ENCODE peak calls at places on chromosomes 12 and 14, in nine cellular contexts. One of them, this sample, is unnamed.

GRCh38 chr14:30681752-30682355 is 59.7 kb downstream of the SCFD1 start:
- DNase-seq in NT2/D1: peak
- DNase-seq in RPMI8226: no peak
- DNase-seq in GM03348: peak
- DNase-seq in left colon: no peak
- DNase-seq in effector CD8-positive, alpha-beta T cell: no peak
- DNase-seq in GDM1: no peak
- DNase-seq in stimulated activated CD4-positive, alpha-beta T cell treated with anti-CD3 and anti-CD28 coated beads, Interleukin-1b, Interleukin-23, amount 100 ng/mL, for 48 hours: no peak
- DNase-seq in activated naive CD8-positive, alpha-beta T cell treated with anti-CD3 and anti-CD28 coated beads for 36 hours: no peak
- DNase-seq in this sample: no peak

GRCh38 chr12:131223791-131224567 is 270.3 kb downstream of the ADGRD1 start:
- DNase-seq in NT2/D1: no peak
- DNase-seq in GDM1: no peak
- DNase-seq in effector CD8-positive, alpha-beta T cell: no peak
- DNase-seq in stimulated activated CD4-positive, alpha-beta T cell treated with anti-CD3 and anti-CD28 coated beads, Interleukin-1b, Interleukin-23, amount 100 ng/mL, for 48 hours: no peak
- DNase-seq in GM03348: no peak
- DNase-seq in activated naive CD8-positive, alpha-beta T cell treated with anti-CD3 and anti-CD28 coated beads for 36 hours: no peak
- DNase-seq in left colon: no peak
- DNase-seq in RPMI8226: peak
- DNase-seq in this sample: peak

GRCh38 chr12:68636268-68636667 is 25.6 kb downstream of the RAP1B start:
- DNase-seq in RPMI8226: no peak
- DNase-seq in GDM1: no peak
- DNase-seq in activated naive CD8-positive, alpha-beta T cell treated with anti-CD3 and anti-CD28 coated beads for 36 hours: no peak
- DNase-seq in GM03348: no peak
- DNase-seq in stimulated activated CD4-positive, alpha-beta T cell treated with anti-CD3 and anti-CD28 coated beads, Interleukin-1b, Interleukin-23, amount 100 ng/mL, for 48 hours: no peak
- DNase-seq in effector CD8-positive, alpha-beta T cell: no peak
- DNase-seq in NT2/D1: no peak
- DNase-seq in left colon: no peak
- DNase-seq in this sample: peak

GRCh38 chr14:100049220-100049619 is 16.0 kb upstream of the EVL start:
- DNase-seq in effector CD8-positive, alpha-beta T cell: no peak
- DNase-seq in GDM1: no peak
- DNase-seq in RPMI8226: no peak
- DNase-seq in NT2/D1: no peak
- DNase-seq in activated naive CD8-positive, alpha-beta T cell treated with anti-CD3 and anti-CD28 coated beads for 36 hours: no peak
- DNase-seq in stimulated activated CD4-positive, alpha-beta T cell treated with anti-CD3 and anti-CD28 coated beads, Interleukin-1b, Interleukin-23, amount 100 ng/mL, for 48 hours: no peak
- DNase-seq in GM03348: peak
- DNase-seq in left colon: no peak
- DNase-seq in this sample: no peak

GRCh38 chr12:77841467-77842054 is 10.9 kb downstream of the NAV3 start:
- DNase-seq in activated naive CD8-positive, alpha-beta T cell treated with anti-CD3 and anti-CD28 coated beads for 36 hours: no peak
- DNase-seq in stimulated activated CD4-positive, alpha-beta T cell treated with anti-CD3 and anti-CD28 coated beads, Interleukin-1b, Interleukin-23, amount 100 ng/mL, for 48 hours: no peak
- DNase-seq in NT2/D1: no peak
- DNase-seq in RPMI8226: peak
- DNase-seq in GDM1: no peak
- DNase-seq in GM03348: no peak
- DNase-seq in effector CD8-positive, alpha-beta T cell: no peak
- DNase-seq in left colon: no peak
- DNase-seq in this sample: no peak

GRCh38 chr12:75706786-75707605 is 195.6 kb upstream of the KRR1 start:
- DNase-seq in RPMI8226: no peak
- DNase-seq in stimulated activated CD4-positive, alpha-beta T cell treated with anti-CD3 and anti-CD28 coated beads, Interleukin-1b, Interleukin-23, amount 100 ng/mL, for 48 hours: no peak
- DNase-seq in left colon: no peak
- DNase-seq in effector CD8-positive, alpha-beta T cell: no peak
- DNase-seq in GM03348: peak
- DNase-seq in GDM1: peak
- DNase-seq in NT2/D1: no peak
- DNase-seq in activated naive CD8-positive, alpha-beta T cell treated with anti-CD3 and anti-CD28 coated beads for 36 hours: no peak
- DNase-seq in this sample: peak

GRCh38 chr14:69625299-69626131 is 14.1 kb downstream of the SUSD6 start:
- DNase-seq in activated naive CD8-positive, alpha-beta T cell treated with anti-CD3 and anti-CD28 coated beads for 36 hours: peak
- DNase-seq in RPMI8226: no peak
- DNase-seq in left colon: peak
- DNase-seq in NT2/D1: no peak
- DNase-seq in stimulated activated CD4-positive, alpha-beta T cell treated with anti-CD3 and anti-CD28 coated beads, Interleukin-1b, Interleukin-23, amount 100 ng/mL, for 48 hours: peak
- DNase-seq in effector CD8-positive, alpha-beta T cell: peak
- DNase-seq in GDM1: peak
- DNase-seq in GM03348: no peak
- DNase-seq in this sample: no peak

GRCh38 chr14:95770777-95771176 is 56.9 kb upstream of the TCL1A start:
- DNase-seq in NT2/D1: no peak
- DNase-seq in effector CD8-positive, alpha-beta T cell: no peak
- DNase-seq in stimulated activated CD4-positive, alpha-beta T cell treated with anti-CD3 and anti-CD28 coated beads, Interleukin-1b, Interleukin-23, amount 100 ng/mL, for 48 hours: no peak
- DNase-seq in activated naive CD8-positive, alpha-beta T cell treated with anti-CD3 and anti-CD28 coated beads for 36 hours: no peak
- DNase-seq in left colon: no peak
- DNase-seq in GDM1: no peak
- DNase-seq in GM03348: no peak
- DNase-seq in RPMI8226: peak
- DNase-seq in this sample: no peak

GRCh38 chr12:29735604-29736003 is 48.1 kb downstream of the TMTC1 start:
- DNase-seq in activated naive CD8-positive, alpha-beta T cell treated with anti-CD3 and anti-CD28 coated beads for 36 hours: no peak
- DNase-seq in left colon: no peak
- DNase-seq in GM03348: no peak
- DNase-seq in stimulated activated CD4-positive, alpha-beta T cell treated with anti-CD3 and anti-CD28 coated beads, Interleukin-1b, Interleukin-23, amount 100 ng/mL, for 48 hours: no peak
- DNase-seq in RPMI8226: no peak
- DNase-seq in GDM1: no peak
- DNase-seq in NT2/D1: no peak
- DNase-seq in effector CD8-positive, alpha-beta T cell: no peak
- DNase-seq in this sample: no peak

This sample was measured in Caki2.